ENCODE peak calls at places on chromosomes 2 and 18, in four cellular contexts. K is HepG2, H is SK-N-SH, S is K562. Z is an unnamed sample.

GRCh38 chr2:86584164-86584913 is 21.1 kb upstream of the CHMP3 start:
- DNase-seq in S (no peak), K (no peak), H (peak), Z (no peak)

GRCh38 chr2:84894131-84894586 is 11.3 kb upstream of the TMSB10 start:
- DNase-seq in S (no peak), K (no peak), H (no peak), Z (no peak)

GRCh38 chr2:239943991-239944441 is 81.1 kb downstream of the NDUFA10 start:
- DNase-seq in H (no peak), K (no peak), S (no peak), Z (no peak)

GRCh38 chr2:163800889-163801498 is 65.2 kb upstream of the FIGN start:
- DNase-seq in H (no peak), K (no peak), S (no peak), Z (no peak)

GRCh38 chr18:22172594-22173049 is 3.2 kb downstream of the GATA6 start:
- DNase-seq in H (no peak), K (no peak), S (no peak), Z (no peak)

GRCh38 chr2:207239222-207239674 is 73.5 kb upstream of the KLF7 start:
- DNase-seq in H (no peak), S (peak), K (no peak), Z (peak)

GRCh38 chr2:181300600-181301291 is 156.4 kb upstream of the ITGA4 start:
- DNase-seq in K (no peak), H (no peak), S (no peak), Z (no peak)

GRCh38 chr2:211416373-211416772 is 860.0 kb downstream of the CPS1 start:
- DNase-seq in S (no peak), K (no peak), H (no peak), Z (no peak)

GRCh38 chr2:235911125-235911524 is 257.1 kb downstream of the GBX2 start:
- DNase-seq in K (no peak), S (no peak), H (no peak), Z (no peak)

DNA sequence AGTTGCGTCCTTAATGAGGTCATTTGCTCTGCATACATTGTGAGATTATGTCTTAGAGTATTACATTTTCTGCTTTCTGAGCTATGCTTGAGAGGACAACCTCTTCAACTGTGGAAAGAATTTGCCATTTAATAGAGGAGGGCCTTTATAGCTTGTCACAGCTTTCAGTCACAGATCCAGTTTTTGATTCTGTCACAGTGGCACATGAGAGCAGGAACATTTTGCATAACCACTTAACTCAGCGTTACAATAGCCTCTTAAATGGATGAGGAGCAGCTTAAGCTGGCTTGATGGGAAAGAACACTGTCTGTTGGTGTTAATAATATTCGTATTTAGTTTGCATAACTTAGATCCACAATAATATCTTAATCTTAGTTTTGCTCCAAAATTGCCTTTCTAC is 63.1 kb downstream of the RHBDD1 start:
- DNase-seq in S (no peak), H (no peak), K (no peak), Z (no peak)
- TF ChIP-seq EP300 in S (no peak), H (no peak), K (no peak), Z (no peak)

GRCh38 chr2:159900343-159900742 is 102.3 kb upstream of the CD302 start:
- DNase-seq in H (no peak), K (no peak), S (no peak), Z (no peak)
- TF ChIP-seq EP300 in H (no peak), K (no peak), S (no peak), Z (no peak)

GRCh38 chr18:71850602-71851001 is 693.5 kb downstream of the CBLN2 start:
- DNase-seq in S (no peak), H (no peak), K (no peak), Z (no peak)
- TF ChIP-seq EP300 in S (no peak), H (no peak), K (no peak), Z (no peak)

DNA sequence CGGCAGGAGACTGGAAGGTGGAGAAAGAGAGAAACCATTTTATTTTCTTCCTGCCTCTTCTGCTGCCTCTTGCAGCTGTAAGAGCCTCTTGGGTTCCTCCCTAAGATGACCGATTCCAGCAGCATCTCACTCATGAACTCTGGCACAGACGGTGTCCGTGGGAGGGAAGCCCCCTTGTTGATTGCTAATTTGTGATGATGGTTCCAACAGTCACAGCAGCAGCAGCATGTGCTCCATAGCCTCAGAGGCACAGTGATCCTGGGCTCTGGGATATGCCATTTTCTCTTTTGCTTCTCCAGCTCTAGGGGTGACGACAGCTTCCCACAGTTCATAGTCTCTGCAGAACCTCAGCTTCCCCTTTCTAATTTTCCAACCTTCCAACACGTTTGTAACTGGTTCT is 324.1 kb upstream of the HS6ST1 start:
- DNase-seq in H (no peak), S (no peak), K (no peak), Z (peak)
- TF ChIP-seq EP300 in H (no peak), S (no peak), K (no peak), Z (no peak)

Z was measured in suprapubic skin.